ENCODE peak calls at places on chromosomes 16 and 17, in eight cellular contexts. One of them, this sample, is unnamed. For H3K9me3, the result is how much of the 10 kb centered on the place peaks cover.

GRCh38 chr16:733382-734207 is 6.7 kb downstream of the HAGHL start:
- DNase-seq in HCT116: no peak
- DNase-seq in OCI-LY7: no peak
- DNase-seq in PC-3: no peak
- DNase-seq in SK-N-SH: peak
- DNase-seq in hepatocyte: no peak
- DNase-seq in MM.1S: no peak
- DNase-seq in GM23248: no peak
- DNase-seq in this sample: peak

GRCh38 chr16:12318661-12319463 is 342.3 kb downstream of the SNX29 start:
- DNase-seq in OCI-LY7: no peak
- DNase-seq in SK-N-SH: no peak
- DNase-seq in hepatocyte: no peak
- DNase-seq in PC-3: no peak
- DNase-seq in GM23248: peak
- DNase-seq in MM.1S: no peak
- DNase-seq in HCT116: no peak
- DNase-seq in this sample: no peak

GRCh38 chr16:82184213-82184612 is 14.2 kb upstream of the MPHOSPH6 start:
- DNase-seq in hepatocyte: no peak
- DNase-seq in MM.1S: no peak
- DNase-seq in SK-N-SH: no peak
- DNase-seq in HCT116: no peak
- DNase-seq in PC-3: no peak
- DNase-seq in OCI-LY7: no peak
- DNase-seq in GM23248: no peak
- DNase-seq in this sample: no peak

GRCh38 chr16:19513377-19514053 is 8.4 kb downstream of the GDE1 start:
- DNase-seq in SK-N-SH: no peak
- DNase-seq in GM23248: no peak
- DNase-seq in PC-3: no peak
- DNase-seq in OCI-LY7: no peak
- DNase-seq in HCT116: no peak
- DNase-seq in MM.1S: no peak
- DNase-seq in hepatocyte: no peak
- DNase-seq in this sample: no peak

GRCh38 chr16:74183601-74184365 is 112.8 kb upstream of the PSMD7 start:
- DNase-seq in hepatocyte: no peak
- DNase-seq in OCI-LY7: no peak
- DNase-seq in PC-3: no peak
- DNase-seq in GM23248: no peak
- DNase-seq in SK-N-SH: no peak
- DNase-seq in HCT116: no peak
- DNase-seq in MM.1S: no peak
- DNase-seq in this sample: no peak

GRCh38 chr17:35345926-35346771 is 27.3 kb downstream of the SLFN11 start:
- DNase-seq in hepatocyte: peak
- DNase-seq in MM.1S: no peak
- DNase-seq in HCT116: no peak
- DNase-seq in PC-3: no peak
- DNase-seq in GM23248: peak
- DNase-seq in SK-N-SH: peak
- DNase-seq in OCI-LY7: no peak
- DNase-seq in this sample: peak

GRCh38 chr17:16617481-16618060 is 36.1 kb downstream of the ZNF624 start:
- DNase-seq in GM23248: no peak
- DNase-seq in OCI-LY7: no peak
- DNase-seq in PC-3: no peak
- DNase-seq in SK-N-SH: no peak
- DNase-seq in HCT116: no peak
- DNase-seq in MM.1S: no peak
- DNase-seq in hepatocyte: no peak
- DNase-seq in this sample: no peak

GRCh38 chr17:38674013-38674748 is 576 bp downstream of the EPOP start:
- DNase-seq in HCT116: no peak
- DNase-seq in SK-N-SH: peak
- DNase-seq in OCI-LY7: peak
- DNase-seq in MM.1S: peak
- DNase-seq in PC-3: no peak
- DNase-seq in hepatocyte: peak
- DNase-seq in GM23248: peak
- DNase-seq in this sample: peak

GRCh38 chr17:29959658-29960337 is 18.4 kb downstream of the EFCAB5 start:
- DNase-seq in SK-N-SH: no peak
- DNase-seq in GM23248: peak
- DNase-seq in OCI-LY7: no peak
- DNase-seq in hepatocyte: no peak
- DNase-seq in PC-3: no peak
- DNase-seq in HCT116: no peak
- DNase-seq in MM.1S: no peak
- DNase-seq in this sample: no peak

GRCh38 chr17:6868579-6868978 is 37.0 kb upstream of the TEKT1 start:
- DNase-seq in SK-N-SH: no peak
- DNase-seq in hepatocyte: peak
- DNase-seq in HCT116: peak
- DNase-seq in OCI-LY7: no peak
- DNase-seq in MM.1S: no peak
- DNase-seq in GM23248: no peak
- DNase-seq in PC-3: peak
- DNase-seq in this sample: no peak

GRCh38 chr16:3950343-3951193 is 70.1 kb upstream of the CREBBP start:
- DNase-seq in MM.1S: no peak
- DNase-seq in SK-N-SH: no peak
- DNase-seq in OCI-LY7: no peak
- DNase-seq in hepatocyte: peak
- DNase-seq in PC-3: peak
- DNase-seq in GM23248: peak
- DNase-seq in HCT116: no peak
- DNase-seq in this sample: no peak

GRCh38 chr16:23695756-23696155 is 17.1 kb downstream of the PLK1 start:
- DNase-seq in OCI-LY7: no peak
- DNase-seq in hepatocyte: no peak
- DNase-seq in MM.1S: no peak
- DNase-seq in SK-N-SH: no peak
- DNase-seq in HCT116: no peak
- DNase-seq in GM23248: no peak
- DNase-seq in PC-3: no peak
- DNase-seq in this sample: no peak

GRCh38 chr16:70433456-70434103 is 5.3 kb downstream of the ST3GAL2 start:
- DNase-seq in GM23248: peak
- DNase-seq in hepatocyte: peak
- DNase-seq in OCI-LY7: peak
- DNase-seq in SK-N-SH: peak
- DNase-seq in HCT116: no peak
- DNase-seq in MM.1S: no peak
- DNase-seq in PC-3: peak
- DNase-seq in this sample: no peak

GRCh38 chr17:19387921-19388521 is 1.0 kb upstream of the MFAP4 start:
- DNase-seq in PC-3: peak
- DNase-seq in HCT116: no peak
- DNase-seq in hepatocyte: peak
- DNase-seq in MM.1S: no peak
- DNase-seq in OCI-LY7: no peak
- DNase-seq in GM23248: peak
- DNase-seq in SK-N-SH: no peak
- DNase-seq in this sample: no peak

DNA sequence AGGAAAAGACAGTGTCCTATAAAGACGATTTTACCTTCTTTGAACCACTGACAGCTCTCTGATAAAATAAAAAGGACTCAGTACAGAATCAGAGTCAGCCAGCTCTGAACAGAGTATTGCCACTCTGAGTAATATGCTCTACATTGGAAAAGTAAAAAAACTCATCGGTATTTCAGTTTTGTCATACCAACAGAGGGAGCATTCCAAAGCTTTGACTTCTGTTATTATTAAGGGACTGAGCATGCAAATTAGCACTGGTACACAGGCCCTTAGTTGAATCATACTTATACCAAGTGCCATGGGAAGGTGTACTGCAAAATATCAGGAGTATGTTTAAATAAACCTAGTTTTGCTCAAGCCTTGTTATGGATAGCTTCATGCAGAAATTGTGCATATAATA is 509.0 kb upstream of the KIF2B start:
- DNase-seq in PC-3: peak
- DNase-seq in GM23248: peak
- DNase-seq in MM.1S: no peak
- DNase-seq in HCT116: no peak
- DNase-seq in SK-N-SH: no peak
- DNase-seq in OCI-LY7: no peak
- DNase-seq in hepatocyte: no peak
- DNase-seq in this sample: no peak
- H3K9me3 ChIP-seq in PC-3: under half
- H3K9me3 ChIP-seq in GM23248: under half
- H3K9me3 ChIP-seq in MM.1S: under half
- H3K9me3 ChIP-seq in HCT116: under half
- H3K9me3 ChIP-seq in SK-N-SH: under half
- H3K9me3 ChIP-seq in OCI-LY7: under half
- H3K9me3 ChIP-seq in hepatocyte: under half
- H3K9me3 ChIP-seq in this sample: under half

GRCh38 chr16:54050281-54051210 is 236.0 kb downstream of the IRX3 start:
- DNase-seq in PC-3: no peak
- DNase-seq in MM.1S: no peak
- DNase-seq in GM23248: no peak
- DNase-seq in HCT116: no peak
- DNase-seq in hepatocyte: peak
- DNase-seq in OCI-LY7: no peak
- DNase-seq in SK-N-SH: no peak
- DNase-seq in this sample: peak
- TF ChIP-seq EZH2phosphoT487 in PC-3: no peak
- TF ChIP-seq EZH2phosphoT487 in MM.1S: no peak
- TF ChIP-seq EZH2phosphoT487 in GM23248: no peak
- TF ChIP-seq EZH2phosphoT487 in HCT116: no peak
- TF ChIP-seq EZH2phosphoT487 in hepatocyte: peak
- TF ChIP-seq EZH2phosphoT487 in OCI-LY7: no peak
- TF ChIP-seq EZH2phosphoT487 in SK-N-SH: no peak
- TF ChIP-seq EZH2phosphoT487 in this sample: no peak

DNA sequence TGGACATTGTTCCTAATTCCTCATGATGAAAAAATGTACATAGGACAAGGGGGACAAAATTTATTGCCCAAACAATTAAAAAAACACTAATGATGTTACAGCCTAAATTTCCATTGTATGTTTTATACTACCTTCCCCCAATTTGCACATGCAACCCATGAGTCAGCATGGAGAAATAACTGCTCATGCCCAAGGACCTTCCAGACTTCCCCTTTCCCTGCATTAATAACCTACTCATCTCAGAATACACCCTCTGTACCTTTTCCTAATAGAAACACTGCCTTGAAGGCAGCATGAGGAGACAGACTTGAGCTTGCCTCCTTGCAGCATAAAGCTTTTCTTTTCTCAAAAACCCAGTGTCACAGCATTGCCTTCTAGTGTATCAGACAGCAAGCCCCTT is 2402.8 kb downstream of the TP53TG3F start:
- DNase-seq in GM23248: no peak
- DNase-seq in HCT116: no peak
- DNase-seq in PC-3: no peak
- DNase-seq in SK-N-SH: no peak
- DNase-seq in hepatocyte: no peak
- DNase-seq in MM.1S: no peak
- DNase-seq in OCI-LY7: no peak
- DNase-seq in this sample: no peak
- H3K9me3 ChIP-seq in GM23248: under half
- H3K9me3 ChIP-seq in HCT116: under half
- H3K9me3 ChIP-seq in PC-3: under half
- H3K9me3 ChIP-seq in SK-N-SH: under half
- H3K9me3 ChIP-seq in hepatocyte: under half
- H3K9me3 ChIP-seq in MM.1S: under half
- H3K9me3 ChIP-seq in OCI-LY7: under half
- H3K9me3 ChIP-seq in this sample: under half

DNA sequence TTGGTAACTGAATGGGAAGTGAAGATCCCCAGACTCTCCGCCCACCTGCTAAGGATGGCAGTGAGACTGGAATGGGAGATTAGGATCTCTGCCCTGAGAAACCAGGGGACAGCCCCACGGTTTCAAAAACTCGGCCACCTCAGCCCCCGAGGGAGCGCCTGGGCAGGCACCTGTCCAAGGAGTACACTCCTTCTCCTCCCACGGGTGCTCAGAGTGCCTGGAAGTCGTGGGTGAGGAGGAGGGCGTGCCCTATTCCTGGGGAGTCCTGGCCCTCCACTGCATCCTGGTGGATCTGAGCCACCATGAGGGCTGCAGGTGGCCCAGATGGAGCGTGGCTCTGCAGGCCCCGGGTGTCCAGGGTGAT is 78.5 kb downstream of the MGAT5B start:
- DNase-seq in GM23248: no peak
- DNase-seq in MM.1S: no peak
- DNase-seq in HCT116: no peak
- DNase-seq in OCI-LY7: no peak
- DNase-seq in PC-3: no peak
- DNase-seq in hepatocyte: no peak
- DNase-seq in SK-N-SH: no peak
- DNase-seq in this sample: no peak
- TF ChIP-seq EZH2phosphoT487 in GM23248: no peak
- TF ChIP-seq EZH2phosphoT487 in MM.1S: no peak
- TF ChIP-seq EZH2phosphoT487 in HCT116: no peak
- TF ChIP-seq EZH2phosphoT487 in OCI-LY7: no peak
- TF ChIP-seq EZH2phosphoT487 in PC-3: no peak
- TF ChIP-seq EZH2phosphoT487 in hepatocyte: no peak
- TF ChIP-seq EZH2phosphoT487 in SK-N-SH: no peak
- TF ChIP-seq EZH2phosphoT487 in this sample: no peak

This sample was measured in neural progenitor cell.